ENCODE peak calls at places on chromosomes 4 and X, in five cellular contexts. O, T, Y, B and U are unnamed samples.

GRCh38 chr4:121934635-121935034 is 17.2 kb downstream of the TRPC3 start:
- DNase-seq in O (no peak), T (no peak), B (no peak), Y (no peak), U (no peak)

GRCh38 chrX:68599256-68600152 is 48.0 kb upstream of the STARD8 start:
- DNase-seq in T (no peak), B (no peak), Y (peak; percentile 23), O (no peak), U (no peak)

GRCh38 chrX:117788339-117788738 is 328.3 kb downstream of the KLHL13 start:
- DNase-seq in B (no peak), Y (no peak), T (no peak), O (no peak), U (no peak)

GRCh38 chr4:13089659-13089998 is 394.5 kb downstream of the RAB28 start:
- DNase-seq in O (no peak), B (no peak), T (no peak), Y (no peak), U (no peak)

GRCh38 chrX:123884809-123885408 is 25.1 kb downstream of the XIAP start:
- DNase-seq in T (no peak), B (no peak), O (peak; percentile 29), Y (peak; percentile 70), U (no peak)

GRCh38 chr4:111074523-111075114 is 451.7 kb upstream of the PITX2 start:
- DNase-seq in Y (no peak), T (no peak), O (no peak), B (no peak), U (no peak)

GRCh38 chr4:112860731-112861377 is 188.6 kb upstream of the ANK2 start:
- DNase-seq in B (no peak), Y (no peak), O (no peak), T (no peak), U (no peak)

GRCh38 chrX:70044541-70045245 is 5.0 kb downstream of the AWAT2 start:
- DNase-seq in O (no peak), B (no peak), Y (peak; percentile 43), T (no peak), U (no peak)

GRCh38 chrX:17788439-17788838 is 51.1 kb downstream of the SCML1 start:
- DNase-seq in Y (peak; percentile 69), B (no peak), T (no peak), O (peak; percentile 12), U (no peak)

GRCh38 chrX:119455264-119455663 is 13.0 kb upstream of the SLC25A5 start:
- DNase-seq in Y (peak; percentile 27), B (no peak), T (no peak), O (no peak), U (no peak)

GRCh38 chr4:120921456-120922389 is 803 bp downstream of the PRDM5 start:
- DNase-seq in Y (peak; percentile 60), T (peak; percentile 80), B (peak; percentile 56), O (peak; percentile 0), U (no peak)

GRCh38 chr4:78922207-78922606 is 17.0 kb downstream of the PAQR3 start:
- DNase-seq in T (no peak), Y (peak; percentile 36), O (no peak), B (no peak), U (no peak)

GRCh38 chr4:27638163-27638915 is 777.7 kb downstream of the STIM2 start:
- DNase-seq in O (no peak), Y (no peak), B (no peak), T (no peak), U (no peak)

GRCh38 chr4:8294036-8294435 is 24.5 kb downstream of the HTRA3 start:
- DNase-seq in B (no peak), T (peak; percentile 59), Y (no peak), O (no peak), U (no peak)

GRCh38 chrX:129647588-129648410 is 7.0 kb downstream of the APLN start:
- DNase-seq in Y (no peak), T (no peak), B (no peak), O (no peak), U (no peak)

GRCh38 chr4:141565379-141566089 is 70.8 kb upstream of the IL15 start:
- DNase-seq in O (no peak), B (no peak), Y (peak; percentile 47), T (no peak), U (peak; percentile 69)

GRCh38 chr4:187183351-187183750 is 459.7 kb upstream of the FAT1 start:
- DNase-seq in Y (no peak), T (no peak), B (no peak), O (peak; percentile 88), U (no peak)

GRCh38 chr4:38314663-38315062 is 349.3 kb upstream of the KLF3 start:
- DNase-seq in T (no peak), B (no peak), Y (no peak), O (no peak), U (no peak)

GRCh38 chr4:125423124-125423523 is 108.4 kb downstream of the FAT4 start:
- DNase-seq in O (no peak), T (no peak), B (no peak), Y (no peak), U (no peak)

GRCh38 chrX:154890990-154891639 is 5.0 kb downstream of the F8A1 start:
- DNase-seq in T (no peak), O (no peak), Y (no peak), B (no peak), U (no peak)

GRCh38 chr4:6343950-6344408 is 74.3 kb downstream of the WFS1 start:
- DNase-seq in Y (peak; percentile 60), T (no peak), O (peak; percentile 8), B (peak; percentile 62), U (no peak)

GRCh38 chrX:83509246-83509801 is 1.2 kb downstream of the POU3F4 start:
- DNase-seq in O (no peak), B (no peak), T (no peak), Y (no peak), U (no peak)

GRCh38 chr4:154009795-154010194 is 220.9 kb upstream of the SFRP2 start:
- DNase-seq in Y (no peak), B (no peak), T (no peak), O (no peak), U (no peak)

GRCh38 chr4:6360385-6360784 is 90.7 kb downstream of the WFS1 start:
- DNase-seq in O (no peak), B (no peak), T (no peak), Y (peak; percentile 8), U (no peak)

GRCh38 chrX:30627818-30628652 is 25.2 kb upstream of the GK start:
- DNase-seq in O (no peak), Y (no peak), T (no peak), B (peak; percentile 35), U (no peak)

GRCh38 chr4:35491093-35491492 is 753.2 kb downstream of the ARAP2 start:
- DNase-seq in T (no peak), O (no peak), Y (no peak), B (no peak), U (no peak)

GRCh38 chrX:23403849-23404248 is 69.2 kb downstream of the PTCHD1 start:
- DNase-seq in Y (peak; percentile 5), T (no peak), O (no peak), B (no peak), U (no peak)

GRCh38 chrX:133754657-133755056 is 230.7 kb downstream of the GPC3 start:
- DNase-seq in O (no peak), Y (no peak), B (no peak), T (no peak), U (no peak)

GRCh38 chr4:20422398-20422797 is 170.7 kb downstream of the SLIT2 start:
- DNase-seq in T (no peak), B (peak; percentile 55), Y (peak; percentile 78), O (peak; percentile 26), U (no peak)

GRCh38 chr4:123081971-123082370 is 159.6 kb upstream of the NUDT6 start:
- DNase-seq in Y (no peak), B (no peak), O (no peak), T (no peak), U (no peak)

GRCh38 chr4:75702919-75703411 is 21.4 kb upstream of the USO1 start:
- DNase-seq in B (peak; percentile 52), O (no peak), T (no peak), Y (no peak), U (peak; percentile 20)

GRCh38 chr4:75705198-75705712 is 19.1 kb upstream of the USO1 start:
- DNase-seq in O (peak; percentile 29), T (no peak), B (no peak), Y (peak; percentile 21), U (no peak)

GRCh38 chr4:75710246-75710645 is 14.1 kb upstream of the USO1 start:
- DNase-seq in T (no peak), B (no peak), O (peak; percentile 26), Y (peak; percentile 28), U (no peak)

GRCh38 chr4:75708218-75708691 is 16.1 kb upstream of the USO1 start:
- DNase-seq in Y (peak; percentile 37), B (no peak), T (no peak), O (no peak), U (peak; percentile 75)
- TF ChIP-seq CTCF in Y (peak; percentile 58), B (peak; percentile 6), T (no peak), O (peak; percentile 10), U (peak; percentile 78)

DNA sequence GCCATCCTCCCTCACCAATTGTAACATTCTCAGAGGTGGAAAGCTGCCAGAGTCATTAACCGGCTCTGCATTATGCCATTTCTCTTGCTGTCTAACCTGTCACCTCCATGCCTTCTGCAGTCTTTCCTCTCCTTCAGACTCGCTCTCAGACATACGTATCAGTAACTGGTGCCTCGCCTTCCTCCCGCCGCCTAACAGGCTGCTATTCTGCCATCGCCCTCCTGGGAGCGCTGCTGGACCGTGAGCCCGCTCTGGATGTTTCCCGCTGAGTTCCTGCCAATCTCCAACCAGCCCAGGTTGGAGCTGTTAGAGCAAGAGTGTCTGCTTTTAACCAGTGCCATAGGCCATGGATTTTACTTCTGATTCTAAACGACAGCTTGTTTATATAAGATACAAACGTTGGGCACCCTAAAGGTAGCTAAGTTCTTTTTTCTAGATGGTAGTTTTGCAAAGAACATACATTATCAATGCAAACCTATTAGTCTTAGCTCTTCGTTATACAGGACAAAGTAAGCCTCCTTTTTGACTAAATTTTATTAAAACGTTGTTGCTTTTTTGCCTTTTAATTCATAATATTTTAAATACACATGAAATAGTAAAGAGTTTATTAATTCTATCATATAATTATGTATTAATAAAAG is 59.5 kb upstream of the NEIL3 start:
- DNase-seq in B (peak; percentile 54), O (peak; percentile 31), T (peak; percentile 73), Y (peak; percentile 79), U (no peak)
- H3K4me3 ChIP-seq in B (no peak overlapping the region), O (no peak overlapping the region), T (no peak overlapping the region), Y (no peak overlapping the region), U (no peak overlapping the region)

DNA sequence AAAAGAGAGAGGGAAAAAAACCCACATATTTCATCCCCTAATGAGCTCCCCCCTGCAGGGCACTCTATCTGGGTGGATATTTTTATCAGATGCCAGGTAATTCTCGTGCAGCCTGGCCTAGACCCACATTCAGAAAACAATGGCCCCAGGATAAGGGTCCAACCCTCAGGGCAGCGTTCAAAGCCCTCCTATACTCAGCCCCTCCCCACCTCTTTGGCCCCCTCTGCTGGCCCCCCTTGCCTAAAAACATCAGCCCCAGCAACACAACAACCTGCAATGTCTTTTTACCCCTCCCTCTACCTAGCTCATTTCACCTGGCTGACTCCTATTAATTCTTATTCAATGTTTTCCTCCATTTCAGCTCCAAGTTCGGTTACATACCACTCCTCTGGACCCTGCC is 145.4 kb upstream of the MED14 start:
- DNase-seq in O (no peak), B (no peak), T (no peak), Y (no peak), U (no peak)
- TF ChIP-seq CTCF in O (no peak), B (no peak), T (no peak), Y (no peak), U (no peak)

DNA sequence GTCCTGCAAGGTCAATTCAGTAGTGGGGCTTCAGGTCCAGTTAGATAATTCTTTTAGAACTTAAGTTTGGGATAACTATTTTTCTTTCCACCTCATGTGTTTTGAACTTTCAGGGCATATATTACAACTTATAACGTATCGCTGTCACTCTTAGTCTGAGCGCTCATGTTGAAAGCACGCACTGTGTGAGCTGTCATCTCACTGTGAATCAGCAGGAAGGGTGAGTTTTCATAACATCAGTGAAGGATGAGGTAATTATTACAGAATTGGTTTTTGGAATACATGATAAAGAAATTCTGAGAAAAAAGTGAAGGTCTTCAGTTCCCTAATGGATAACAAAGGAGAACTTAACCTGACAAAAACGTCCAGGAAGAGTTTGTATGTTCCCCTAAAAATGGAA is 45.1 kb upstream of the SLC4A4 start:
- DNase-seq in Y (peak; percentile 38), O (no peak), B (no peak), T (no peak), U (no peak)
- H3K4me3 ChIP-seq in Y (no peak overlapping the region), O (no peak overlapping the region), B (no peak overlapping the region), T (no peak overlapping the region), U (no peak overlapping the region)